ENCODE peak calls at places on chromosome 7, in five cellular contexts. O, H, E, T and K are unnamed samples.
A peak's percentile ranks its signal among the peaks of the same experiment; 100 is the strongest.

GRCh38 chr7:32116436-32116835 is 46.2 kb upstream of the PDE1C start:
- DNase-seq in T (no peak), O (no peak), E (no peak), H (no peak), K (no peak)

GRCh38 chr7:117011419-117012260 is 58.3 kb downstream of the ST7 start:
- DNase-seq in T (no peak), O (no peak), H (no peak), E (no peak), K (no peak)

GRCh38 chr7:131109757-131110293 is 217.9 kb upstream of the MKLN1 start:
- DNase-seq in H (peak; percentile 76), T (peak; percentile 42), E (peak; percentile 96), O (no peak), K (no peak)

GRCh38 chr7:12727455-12728191 is 40.2 kb downstream of the ARL4A start:
- DNase-seq in H (no peak), O (no peak), T (no peak), E (no peak), K (no peak)

GRCh38 chr7:44291066-44291732 is 34.2 kb downstream of the CAMK2B start:
- DNase-seq in H (peak; percentile 0), E (peak; percentile 74), O (no peak), T (peak; percentile 22), K (no peak)

GRCh38 chr7:28725911-28726310 is 232.2 kb downstream of the TRIL start:
- DNase-seq in O (no peak), H (no peak), E (no peak), T (no peak), K (no peak)

GRCh38 chr7:27899601-27900000 is 159.6 kb downstream of the TAX1BP1 start:
- DNase-seq in T (no peak), E (no peak), O (no peak), H (no peak), K (no peak)

GRCh38 chr7:97430001-97430400 is 301.9 kb upstream of the TAC1 start:
- DNase-seq in E (no peak), H (no peak), T (no peak), O (no peak), K (no peak)

GRCh38 chr7:25823571-25823970 is 328.4 kb upstream of the NFE2L3 start:
- DNase-seq in E (no peak), O (no peak), H (no peak), T (no peak), K (no peak)

GRCh38 chr7:922334-923107 is 32.0 kb downstream of the ADAP1 start:
- DNase-seq in E (no peak), H (peak; percentile 5), O (no peak), T (peak; percentile 9), K (no peak)

GRCh38 chr7:23477170-23477525 is 6.9 kb upstream of the IGF2BP3 start:
- DNase-seq in O (no peak), E (no peak), H (no peak), T (no peak), K (no peak)

GRCh38 chr7:17844514-17845196 is 95.6 kb downstream of the SNX13 start:
- DNase-seq in H (no peak), T (no peak), O (peak; percentile 12), E (no peak), K (no peak)

GRCh38 chr7:12713625-12714435 is 26.4 kb downstream of the ARL4A start:
- DNase-seq in H (no peak), T (no peak), O (no peak), E (no peak), K (no peak)

GRCh38 chr7:954330-955238 is at the start of gene ADAP1:
- DNase-seq in E (no peak), T (no peak), H (peak; percentile 42), O (no peak), K (no peak)

GRCh38 chr7:95365151-95365550 is 31.0 kb downstream of the PON3 start:
- DNase-seq in H (no peak), T (no peak), O (no peak), E (no peak), K (peak; percentile 13)

GRCh38 chr7:66265566-66265965 is 60.4 kb downstream of the TPST1 start:
- DNase-seq in O (no peak), T (no peak), H (no peak), E (no peak), K (no peak)

GRCh38 chr7:139771001-139771956 is 6.5 kb downstream of the HIPK2 start:
- DNase-seq in T (no peak), O (no peak), E (no peak), H (no peak), K (no peak)

GRCh38 chr7:867406-868188 is 8.8 kb upstream of the GET4 start:
- DNase-seq in T (no peak), E (peak; percentile 95), H (no peak), O (peak; percentile 81), K (peak; percentile 60)

GRCh38 chr7:10860516-10860915 is 113.2 kb upstream of the PHF14 start:
- DNase-seq in O (no peak), T (no peak), E (no peak), H (no peak), K (no peak)

GRCh38 chr7:43664681-43665080 is 64.6 kb downstream of the COA1 start:
- DNase-seq in T (no peak), E (no peak), O (no peak), H (no peak), K (no peak)

GRCh38 chr7:30159698-30160143 is 24.9 kb downstream of the MTURN start:
- DNase-seq in T (no peak), E (no peak), H (no peak), O (no peak), K (no peak)
- TF ChIP-seq CTCF in T (no peak), E (no peak), H (no peak), O (peak; percentile 43), K (peak; percentile 48)

GRCh38 chr7:35430547-35431153 is 176.8 kb upstream of the TBX20 start:
- DNase-seq in E (no peak), T (no peak), H (peak; percentile 52), O (no peak), K (no peak)
- TF ChIP-seq CTCF in E (no peak), T (no peak), H (peak; percentile 52), O (peak; percentile 51), K (peak; percentile 54)

DNA sequence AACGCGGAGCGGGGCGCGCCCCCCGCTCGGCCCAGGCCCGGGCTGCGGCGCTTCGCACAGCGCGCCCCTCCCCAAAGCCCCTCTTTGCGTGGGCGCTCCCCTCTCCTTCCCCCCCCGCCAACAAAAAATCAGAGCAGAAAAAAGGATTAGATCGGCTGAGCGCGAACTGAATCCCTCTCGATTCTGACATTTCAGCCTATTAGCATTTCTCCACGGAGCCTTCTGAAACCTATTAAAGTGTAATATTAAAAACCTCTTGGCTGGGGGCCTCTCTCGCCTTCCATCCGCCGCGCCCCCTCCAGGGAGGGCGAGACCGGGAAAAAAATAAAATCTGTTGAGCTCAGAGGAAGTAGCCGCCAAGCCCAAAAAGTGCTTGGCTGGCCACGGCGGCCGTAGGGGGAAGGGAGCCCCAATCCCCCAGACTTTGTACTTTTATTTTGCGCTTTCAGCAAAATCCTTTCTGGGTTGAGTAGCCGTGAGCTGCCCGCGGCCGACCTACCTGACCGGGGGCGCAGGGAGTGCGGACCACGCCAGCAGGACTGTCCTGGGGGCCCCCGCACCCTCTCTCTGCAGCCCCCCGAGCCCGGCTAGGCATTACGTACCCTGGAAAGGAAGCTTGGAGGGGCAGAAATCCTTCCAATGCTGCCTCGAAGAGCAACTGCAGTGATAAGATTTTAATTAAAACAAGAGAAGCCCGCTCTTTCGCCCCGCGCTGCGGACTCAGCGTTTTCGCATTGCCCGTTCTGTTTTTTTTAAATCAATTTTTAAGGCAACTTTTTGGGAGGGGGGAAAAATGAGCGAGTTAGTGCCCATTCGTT is 1.3 kb upstream of the TNRC18 start:
- DNase-seq in H (no peak), T (no peak), E (no peak), O (no peak), K (no peak)
- TF ChIP-seq CTCF in H (no peak), T (no peak), E (no peak), O (no peak), K (no peak)

DNA sequence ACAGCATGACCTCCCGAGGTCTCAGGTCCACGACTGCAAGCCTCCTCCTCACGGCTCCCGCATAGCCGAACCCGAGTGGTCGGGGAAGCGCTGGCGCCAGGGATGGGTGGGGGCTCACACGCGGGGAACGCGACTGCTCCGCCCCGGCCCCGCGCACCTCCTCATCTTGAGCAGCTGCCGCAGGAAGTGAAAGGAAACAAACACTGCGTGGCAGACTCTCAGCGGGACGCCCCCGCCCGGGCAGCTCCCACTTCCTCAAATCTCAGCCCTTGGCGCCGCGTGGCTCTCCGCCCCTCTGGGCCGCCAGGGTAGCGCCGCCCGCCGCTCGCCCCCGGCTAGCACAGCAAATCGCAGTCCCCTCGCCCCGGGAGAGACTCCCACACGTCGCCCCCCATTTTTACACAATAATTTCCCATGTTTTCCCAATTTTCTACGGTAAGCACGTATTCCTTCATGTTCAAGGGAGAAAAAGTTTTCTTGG is at the start of gene TMEM243:
- DNase-seq in T (peak; percentile 45), H (peak; percentile 46), E (no peak), O (no peak), K (no peak)
- TF ChIP-seq CTCF in T (no peak), H (no peak), E (no peak), O (no peak), K (peak; percentile 22)